ENCODE peak calls at places on chromosomes 6 and 20, in eight cellular contexts. L, N, R, H, P, D, V and C are unnamed samples.

GRCh38 chr6:149443411-149444181 is 41.2 kb downstream of the ZC3H12D start:
- DNase-seq in N (peak), V (no peak), D (no peak), H (no peak), R (no peak), L (peak), P (no peak), C (no peak)

GRCh38 chr6:20661721-20662120 is 127.5 kb downstream of the CDKAL1 start:
- DNase-seq in V (no peak), P (no peak), N (no peak), D (no peak), H (no peak), L (peak), R (no peak), C (peak)

GRCh38 chr6:94349227-94349626 is 929.9 kb upstream of the EPHA7 start:
- DNase-seq in V (no peak), L (no peak), P (no peak), H (no peak), D (no peak), R (no peak), N (no peak), C (no peak)

GRCh38 chr6:2086328-2087008 is 158.9 kb downstream of the GMDS start:
- DNase-seq in R (peak), L (peak), N (no peak), D (no peak), P (peak), H (no peak), V (no peak), C (no peak)

GRCh38 chr6:32792901-32793400 is 23.9 kb downstream of the HLA-DOB start:
- DNase-seq in D (peak), V (no peak), P (no peak), L (no peak), N (no peak), H (no peak), R (no peak), C (no peak)

GRCh38 chr6:50661636-50662035 is 51.7 kb upstream of the TFAP2D start:
- DNase-seq in H (no peak), D (no peak), L (no peak), N (no peak), R (no peak), P (no peak), V (no peak), C (no peak)

GRCh38 chr6:154440422-154441043 is 70.0 kb downstream of the CNKSR3 start:
- DNase-seq in V (no peak), N (no peak), H (no peak), P (no peak), R (no peak), L (no peak), D (no peak), C (no peak)

GRCh38 chr6:13142611-13143010 is 185.7 kb downstream of the TBC1D7 start:
- DNase-seq in V (no peak), R (no peak), N (no peak), L (no peak), H (no peak), D (no peak), P (no peak), C (no peak)

GRCh38 chr20:35269055-35269781 is 8.7 kb downstream of the MMP24OS start:
- DNase-seq in R (peak), P (no peak), D (peak), V (peak), L (peak), H (no peak), N (peak), C (no peak)

GRCh38 chr20:5945963-5946362 is 4.4 kb downstream of the TRMT6 start:
- DNase-seq in N (peak), R (no peak), V (peak), L (peak), D (no peak), H (no peak), P (peak), C (peak)

GRCh38 chr20:18056174-18057105 is 1.3 kb downstream of the OVOL2 start:
- DNase-seq in N (peak), P (no peak), H (no peak), R (no peak), V (peak), L (no peak), D (peak), C (no peak)

GRCh38 chr6:14211596-14211961 is 94.0 kb downstream of the CD83 start:
- DNase-seq in P (no peak), D (peak), L (peak), R (peak), N (peak), H (no peak), V (peak), C (no peak)

GRCh38 chr6:75422024-75422639 is 71.5 kb downstream of the FILIP1 start:
- DNase-seq in L (peak), H (no peak), D (no peak), R (no peak), P (no peak), N (no peak), V (no peak), C (no peak)

GRCh38 chr6:154249499-154250298 is 106.9 kb downstream of the IPCEF1 start:
- DNase-seq in V (peak), R (no peak), P (no peak), H (no peak), L (no peak), N (no peak), D (no peak), C (no peak)

GRCh38 chr6:46756469-46757205 is 9.9 kb downstream of the ANKRD66 start:
- DNase-seq in L (no peak), V (no peak), D (peak), H (no peak), N (no peak), R (no peak), P (no peak), C (no peak)

GRCh38 chr6:93391982-93392381 is 27.4 kb downstream of the EPHA7 start:
- DNase-seq in P (no peak), H (no peak), N (peak), R (no peak), V (no peak), L (no peak), D (no peak), C (no peak)

GRCh38 chr6:66307490-66307889 is 600.5 kb upstream of the EYS start:
- DNase-seq in V (no peak), P (no peak), D (peak), H (no peak), L (no peak), R (no peak), N (peak), C (no peak)

GRCh38 chr20:61186771-61187170 is 65.3 kb upstream of the CDH4 start:
- DNase-seq in L (peak), V (no peak), P (no peak), N (peak), D (no peak), R (no peak), H (no peak), C (no peak)

DNA sequence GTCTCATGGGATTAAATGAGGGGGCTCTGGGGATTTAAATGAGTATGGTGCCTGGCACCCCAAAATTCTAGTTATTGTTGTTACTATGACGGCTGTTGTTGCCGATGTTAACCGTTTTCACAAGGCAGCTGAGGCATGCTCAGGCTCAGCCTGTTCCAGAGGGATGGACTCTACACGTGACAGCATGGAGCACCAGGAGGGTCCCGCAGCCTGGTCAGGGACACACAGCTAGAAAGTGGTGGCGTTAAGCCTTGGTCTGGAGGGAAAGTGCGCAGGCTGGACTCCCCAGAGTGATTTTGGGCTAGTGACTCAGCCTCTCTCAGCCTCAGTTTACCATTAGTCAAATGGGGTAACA is 7.0 kb downstream of the FAM110A start:
- DNase-seq in N (no peak), D (no peak), R (no peak), L (no peak), H (no peak), P (no peak), V (no peak), C (no peak)
- H3K4me3 ChIP-seq in N (no peak), D (peak), R (no peak), L (no peak), H (no peak), P (no peak), V (no peak), C (no peak)

GRCh38 chr6:139369568-139370046 is 4.8 kb downstream of the CITED2 start:
- DNase-seq in R (no peak), H (no peak), V (peak), D (peak), N (peak), L (peak), P (peak), C (no peak)
- H3K4me3 ChIP-seq in R (peak), H (peak), V (peak), D (peak), N (peak), L (no peak), P (no peak), C (no peak)

DNA sequence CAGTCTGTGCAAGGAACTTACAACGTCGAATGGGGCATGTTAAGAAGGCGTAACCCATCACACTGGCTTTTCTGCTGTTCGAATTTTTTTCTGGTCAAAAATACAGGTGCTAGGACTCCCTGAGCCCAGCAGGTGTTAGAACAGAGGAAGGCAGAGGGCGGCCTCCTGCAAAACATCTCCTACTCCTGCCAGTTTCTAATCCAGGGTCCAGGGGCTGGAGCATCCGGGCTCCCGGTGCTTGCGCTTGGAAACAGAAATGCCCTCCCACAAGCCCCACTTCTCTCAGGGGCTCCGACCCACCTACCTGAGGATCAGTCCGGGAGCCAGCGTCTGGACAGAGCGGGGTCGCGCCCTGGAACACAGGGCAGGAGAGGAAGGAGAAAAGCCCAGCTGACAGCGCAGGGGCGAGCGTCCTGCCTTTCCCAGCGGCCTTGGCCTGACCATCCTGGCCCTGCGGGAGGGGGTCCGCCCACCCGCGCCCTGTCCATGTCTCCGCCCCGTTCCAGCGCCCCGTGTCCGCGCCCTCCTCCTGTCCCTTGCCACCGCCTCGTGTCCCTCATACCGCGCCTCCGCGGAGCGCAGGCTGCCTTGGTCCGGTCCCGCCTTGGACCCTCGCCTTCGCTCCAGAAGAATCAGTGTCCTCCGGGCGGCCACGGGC is 14.8 kb upstream of the LPA start:
- DNase-seq in N (no peak), V (no peak), P (no peak), R (no peak), D (no peak), H (no peak), L (no peak), C (no peak)
- H3K4me3 ChIP-seq in N (no peak), V (no peak), P (no peak), R (no peak), D (peak), H (no peak), L (no peak), C (no peak)

GRCh38 chr6:159042003-159042823 is 2.6 kb downstream of the TAGAP start:
- DNase-seq in P (no peak), D (peak), L (peak), V (peak), N (peak), R (no peak), H (no peak), C (no peak)
- H3K4me3 ChIP-seq in P (no peak), D (no peak), L (no peak), V (peak), N (no peak), R (no peak), H (no peak), C (no peak)

GRCh38 chr6:44263357-44264100 is 1.8 kb downstream of the NFKBIE start:
- DNase-seq in R (no peak), L (no peak), H (no peak), N (peak), V (peak), D (no peak), P (no peak), C (no peak)

GRCh38 chr6:44264154-44265002 is 973 bp downstream of the NFKBIE start:
- DNase-seq in N (peak), P (no peak), V (peak), R (no peak), D (no peak), L (no peak), H (no peak), C (no peak)

GRCh38 chr6:44260451-44261297 is 3.3 kb upstream of the SLC35B2 start:
- DNase-seq in H (no peak), R (no peak), V (peak), D (no peak), L (no peak), N (no peak), P (no peak), C (no peak)

GRCh38 chr6:44261581-44261980 is 3.8 kb downstream of the NFKBIE start:
- DNase-seq in D (no peak), H (no peak), L (no peak), P (no peak), V (no peak), N (no peak), R (no peak), C (no peak)

DNA sequence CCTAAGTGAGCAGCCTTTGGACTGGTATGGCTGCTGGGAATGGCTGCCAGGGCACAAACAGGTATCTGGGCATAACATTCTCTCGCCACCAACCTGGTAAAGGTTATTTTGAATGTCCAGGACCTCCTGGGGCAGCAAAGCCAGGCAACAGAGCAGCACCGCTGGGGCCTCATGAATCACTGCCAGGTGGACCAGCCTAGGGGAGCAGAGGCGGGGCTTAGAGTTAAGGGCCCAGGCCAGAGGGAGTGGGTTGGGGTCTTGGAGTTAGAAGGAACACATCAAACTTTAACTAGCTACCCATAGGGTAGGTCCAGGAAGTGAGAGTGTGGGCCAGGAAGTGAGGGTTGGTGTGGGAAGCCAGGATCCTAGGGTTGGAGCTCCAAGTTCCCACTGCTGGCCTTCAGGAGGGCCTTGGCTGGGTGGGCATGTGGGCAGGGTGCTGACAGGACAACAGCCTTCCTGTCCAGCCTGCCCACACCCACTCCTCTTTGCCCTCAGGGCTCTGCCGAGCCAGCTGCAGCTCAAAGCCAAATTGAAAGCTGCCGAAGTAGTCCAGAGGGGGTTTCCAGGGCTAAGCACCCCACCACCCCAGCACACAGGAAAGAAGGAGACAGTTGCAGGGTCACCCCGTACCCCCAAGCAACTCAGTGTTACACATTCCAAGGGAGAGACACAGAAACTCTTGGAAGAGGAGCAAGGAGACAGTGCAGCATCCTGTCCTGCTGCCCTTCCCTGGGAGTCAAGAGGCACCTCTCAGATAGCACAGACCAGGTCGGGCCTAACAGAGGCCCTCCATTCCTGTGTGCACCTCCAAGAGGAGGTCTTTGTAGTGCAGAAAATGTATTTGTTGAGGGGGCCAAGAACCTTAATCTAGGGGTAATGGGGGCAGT is 2.6 kb downstream of the NFKBIE start:
- DNase-seq in R (no peak), V (no peak), H (no peak), P (no peak), D (no peak), N (no peak), L (no peak), C (no peak)
- H3K4me3 ChIP-seq in R (peak), V (peak), H (no peak), P (peak), D (no peak), N (peak), L (peak), C (peak)

GRCh38 chr6:106102967-106103727 is 17.0 kb downstream of the PRDM1 start:
- DNase-seq in P (no peak), V (no peak), H (no peak), L (no peak), R (no peak), D (no peak), N (peak), C (no peak)

GRCh38 chr6:106105493-106105892 is 19.4 kb downstream of the PRDM1 start:
- DNase-seq in R (no peak), L (no peak), D (no peak), V (no peak), H (no peak), N (no peak), P (no peak), C (no peak)

GRCh38 chr6:106104941-106105340 is 18.8 kb downstream of the PRDM1 start:
- DNase-seq in L (no peak), V (no peak), N (no peak), D (no peak), P (no peak), H (no peak), R (no peak), C (no peak)

GRCh38 chr6:106103728-106104109 is 17.6 kb downstream of the PRDM1 start:
- DNase-seq in V (no peak), N (no peak), D (no peak), R (no peak), H (no peak), P (no peak), L (no peak), C (no peak)

DNA sequence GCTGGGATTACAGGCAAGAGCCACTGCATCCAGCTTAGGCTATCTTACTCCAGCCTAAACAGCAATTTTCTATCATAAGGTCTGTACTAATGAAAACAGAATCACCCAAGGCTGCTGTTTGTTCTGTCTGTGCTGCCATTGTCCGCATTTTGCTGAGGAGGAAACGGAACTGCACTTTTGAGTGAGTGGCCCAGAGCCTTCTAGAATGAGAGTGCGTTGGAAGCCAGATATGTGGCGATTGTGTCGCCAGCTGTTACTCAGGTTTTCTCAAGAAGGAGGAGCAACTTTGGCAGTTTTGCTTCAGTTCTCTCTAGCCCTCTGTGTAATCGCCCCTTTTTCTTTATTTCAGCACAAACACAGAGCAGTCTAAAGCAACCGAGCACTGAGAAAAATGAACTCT is 18.3 kb downstream of the PRDM1 start:
- DNase-seq in R (no peak), D (no peak), P (no peak), N (no peak), H (no peak), L (no peak), V (no peak), C (no peak)
- H3K4me3 ChIP-seq in R (no peak), D (no peak), P (no peak), N (no peak), H (no peak), L (no peak), V (no peak), C (no peak)

DNA sequence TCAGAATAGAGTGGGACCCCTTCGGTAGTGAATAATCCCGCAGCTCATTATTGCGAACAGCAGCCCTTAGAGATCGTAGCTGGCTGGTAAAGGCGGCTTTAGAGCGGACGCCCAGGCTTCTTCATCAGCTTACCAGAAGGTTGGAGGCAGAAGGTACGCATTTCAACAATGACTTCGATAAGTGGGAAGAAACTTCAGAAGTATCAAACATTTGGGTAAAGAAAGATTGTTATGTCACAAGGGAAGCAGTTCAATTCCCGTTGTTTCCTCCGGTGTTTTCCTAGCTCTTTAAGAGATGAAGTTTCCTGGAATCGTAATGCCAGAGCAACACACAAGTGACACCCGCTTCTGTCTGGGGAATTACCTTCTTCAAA is 119.2 kb upstream of the ZNF184 start:
- DNase-seq in R (no peak), P (no peak), V (peak), H (no peak), D (peak), N (no peak), L (no peak), C (no peak)
- H3K4me3 ChIP-seq in R (no peak), P (no peak), V (peak), H (no peak), D (peak), N (peak), L (peak), C (peak)

GRCh38 chr6:157831424-157832249 is 8.6 kb downstream of the SNX9 start:
- DNase-seq in N (no peak), L (no peak), V (no peak), D (peak), P (no peak), R (no peak), H (no peak), C (no peak)
- H3K4me3 ChIP-seq in N (peak), L (no peak), V (no peak), D (peak), P (no peak), R (no peak), H (no peak), C (no peak)

GRCh38 chr6:153121311-153121710 is 9.8 kb downstream of the RGS17 start:
- DNase-seq in N (no peak), L (no peak), V (no peak), P (no peak), R (no peak), D (no peak), H (no peak), C (no peak)
- H3K4me3 ChIP-seq in N (no peak), L (no peak), V (no peak), P (no peak), R (no peak), D (no peak), H (no peak), C (no peak)